ENCODE peak calls at places on chromosomes 1 and 21, in eight cellular contexts. T, Q, W, O, F, J, I and H are unnamed samples.

GRCh38 chr1:151918819-151919218 is 9.5 kb upstream of the THEM4 start:
- DNase-seq in F (no peak), J (no peak), I (no peak), W (no peak), O (no peak), Q (no peak), T (no peak), H (no peak)

GRCh38 chr21:14591882-14592281 is 45.8 kb upstream of the SAMSN1 start:
- DNase-seq in F (no peak), O (no peak), J (no peak), I (peak; percentile 87), T (no peak), Q (no peak), W (no peak), H (no peak)

GRCh38 chr1:162081316-162081715 is 11.8 kb downstream of the NOS1AP start:
- DNase-seq in T (no peak), F (no peak), Q (no peak), J (no peak), O (no peak), I (no peak), W (no peak), H (no peak)

GRCh38 chr1:145962157-145963102 is 1.9 kb downstream of the ANKRD34A start:
- DNase-seq in W (no peak), I (no peak), J (no peak), T (peak; percentile 30), Q (peak; percentile 37), O (no peak), F (no peak), H (peak; percentile 72)

GRCh38 chr21:33355996-33356395 is 31.2 kb downstream of the IFNAR1 start:
- DNase-seq in F (no peak), O (no peak), Q (no peak), I (no peak), T (no peak), J (no peak), W (no peak), H (no peak)

GRCh38 chr1:7705048-7705907 is 65.8 kb upstream of the VAMP3 start:
- DNase-seq in O (no peak), F (no peak), J (no peak), Q (no peak), W (no peak), T (peak; percentile 55), I (no peak), H (peak; percentile 68)

GRCh38 chr21:45364464-45365185 is 40.3 kb upstream of the COL18A1 start:
- DNase-seq in W (no peak), T (peak; percentile 25), O (no peak), Q (no peak), J (no peak), F (no peak), I (peak; percentile 64), H (peak; percentile 61)

GRCh38 chr1:43054961-43055360 is 96.3 kb upstream of the SLC2A1 start:
- DNase-seq in W (no peak), F (no peak), T (no peak), J (no peak), O (no peak), I (no peak), Q (no peak), H (no peak)

GRCh38 chr1:207327994-207328393 is 6.5 kb downstream of the CD55 start:
- DNase-seq in O (no peak), J (no peak), Q (no peak), F (no peak), I (peak; percentile 33), T (no peak), W (no peak), H (no peak)

GRCh38 chr1:245825128-245825901 is 670.5 kb downstream of the KIF26B start:
- DNase-seq in T (no peak), O (no peak), W (no peak), I (no peak), J (no peak), Q (no peak), F (no peak), H (no peak)

GRCh38 chr21:17416139-17416538 is 96.7 kb upstream of the CXADR start:
- DNase-seq in Q (no peak), O (no peak), I (no peak), F (no peak), W (no peak), J (no peak), T (no peak), H (no peak)

GRCh38 chr1:53112271-53112774 is 30.1 kb downstream of the SLC1A7 start:
- DNase-seq in W (no peak), Q (no peak), F (no peak), J (no peak), O (no peak), I (peak; percentile 59), T (no peak), H (no peak)

GRCh38 chr1:206766251-206766856 is 4.2 kb upstream of the IL19 start:
- DNase-seq in I (no peak), F (peak; percentile 22), W (no peak), O (no peak), Q (peak; percentile 57), T (peak; percentile 7), J (no peak), H (peak; percentile 51)

GRCh38 chr1:111776397-111776796 is 20.7 kb downstream of the DDX20 start:
- DNase-seq in W (no peak), F (no peak), J (no peak), Q (no peak), T (no peak), I (no peak), O (no peak), H (no peak)

GRCh38 chr1:189211742-189212141 is 1265.9 kb downstream of the BRINP3 start:
- DNase-seq in J (no peak), T (no peak), F (no peak), O (no peak), I (no peak), W (no peak), Q (no peak), H (no peak)

GRCh38 chr1:235295902-235296350 is 32.1 kb downstream of the ARID4B start:
- DNase-seq in W (no peak), J (no peak), Q (no peak), O (no peak), I (peak; percentile 83), T (no peak), F (no peak), H (no peak)

GRCh38 chr21:43343095-43343991 is 83.6 kb downstream of the SIK1 start:
- DNase-seq in T (no peak), Q (no peak), F (no peak), I (no peak), W (no peak), O (no peak), J (no peak), H (no peak)

GRCh38 chr1:12473596-12474329 is 144.2 kb downstream of the DHRS3 start:
- DNase-seq in F (no peak), O (no peak), Q (no peak), W (no peak), J (peak; percentile 68), T (no peak), I (no peak), H (peak; percentile 55)

GRCh38 chr1:200355815-200356214 is 54.0 kb downstream of the ZNF281 start:
- DNase-seq in J (no peak), O (no peak), I (no peak), F (no peak), Q (peak; percentile 32), W (no peak), T (no peak), H (no peak)

GRCh38 chr1:28341591-28341990 is 12.8 kb downstream of the MED18 start:
- DNase-seq in O (no peak), T (no peak), W (no peak), J (no peak), I (no peak), F (no peak), Q (no peak), H (no peak)

GRCh38 chr1:55848906-55849305 is 633.7 kb upstream of the USP24 start:
- DNase-seq in O (no peak), T (peak; percentile 65), W (no peak), J (no peak), Q (no peak), F (no peak), I (peak; percentile 68), H (no peak)

GRCh38 chr1:29271724-29272123 is 35.4 kb downstream of the PTPRU start:
- DNase-seq in W (no peak), F (no peak), T (peak; percentile 84), O (no peak), Q (no peak), I (peak; percentile 63), J (no peak), H (peak; percentile 78)

GRCh38 chr1:42266253-42267135 is 68.5 kb downstream of the FOXJ3 start:
- DNase-seq in O (no peak), W (no peak), F (no peak), I (no peak), T (peak; percentile 2), J (no peak), Q (no peak), H (no peak)

GRCh38 chr1:107941123-107941522 is 23.9 kb downstream of the VAV3 start:
- DNase-seq in Q (no peak), I (peak; percentile 81), F (no peak), W (no peak), T (no peak), J (no peak), O (no peak), H (no peak)

GRCh38 chr1:117678246-117678977 is 72.6 kb downstream of the TENT5C start:
- DNase-seq in W (no peak), F (no peak), T (no peak), O (no peak), I (no peak), J (no peak), Q (no peak), H (peak; percentile 56)

GRCh38 chr1:38018864-38019343 is 6.4 kb downstream of the UTP11 start:
- DNase-seq in W (no peak), O (no peak), F (no peak), T (no peak), Q (no peak), I (no peak), J (no peak), H (no peak)

GRCh38 chr1:23591460-23592208 is 32.3 kb upstream of the ID3 start:
- DNase-seq in O (no peak), I (no peak), J (no peak), Q (peak; percentile 79), T (no peak), F (no peak), W (no peak), H (no peak)

GRCh38 chr1:151898519-151898991 is 10.8 kb downstream of the THEM4 start:
- DNase-seq in J (no peak), T (no peak), W (no peak), F (no peak), Q (no peak), I (no peak), O (no peak), H (peak; percentile 38)

GRCh38 chr1:51236548-51237312 is 657 bp downstream of the RNF11 start:
- DNase-seq in Q (peak; percentile 33), T (peak; percentile 63), F (no peak), J (no peak), I (peak; percentile 59), W (no peak), O (peak; percentile 66), H (peak; percentile 46)

GRCh38 chr1:114716304-114717158 is at the start of gene NRAS:
- DNase-seq in J (peak; percentile 79), Q (peak; percentile 94), T (peak; percentile 96), I (peak; percentile 88), F (peak; percentile 70), O (peak; percentile 91), W (peak; percentile 82), H (peak; percentile 96)

GRCh38 chr21:39666681-39667315 is 54.1 kb downstream of the B3GALT5 start:
- DNase-seq in Q (no peak), W (no peak), T (no peak), F (no peak), O (no peak), I (no peak), J (no peak), H (no peak)

GRCh38 chr1:2290595-2291510 is 62.7 kb downstream of the SKI start:
- DNase-seq in F (peak; percentile 96), O (no peak), J (no peak), W (peak; percentile 78), I (peak; percentile 97), Q (peak; percentile 70), T (no peak), H (peak; percentile 87)

GRCh38 chr21:38295997-38296764 is 39.4 kb downstream of the KCNJ15 start:
- DNase-seq in T (no peak), W (no peak), Q (no peak), I (no peak), O (no peak), J (no peak), F (no peak), H (no peak)

GRCh38 chr1:158095737-158096335 is 84.9 kb upstream of the CD1D start:
- DNase-seq in F (no peak), W (no peak), I (no peak), T (peak; percentile 61), Q (peak; percentile 74), O (no peak), J (no peak), H (no peak)